ENCODE peak calls at places on chromosome X, in ten cellular contexts. H is heart right ventricle, I is heart left ventricle, N is left ventricle myocardium inferior, P is astrocyte of the spinal cord, L is Peyer's patch, Y is HepG2, S is brain microvascular endothelial cell, V is adipocyte, X is OCI-LY7. A is an unnamed sample.

GRCh38 chrX:41837270-41837944 is 85.9 kb downstream of the CASK start:
- DNase-seq in H (no peak), I (no peak), N (no peak), P (no peak), L (no peak), Y (no peak), S (no peak), V (no peak), X (no peak), A (no peak)

GRCh38 chrX:123743312-123743711 is 10.5 kb upstream of the THOC2 start:
- DNase-seq in H (no peak), I (no peak), N (no peak), P (no peak), L (no peak), Y (no peak), S (no peak), V (no peak), X (no peak), A (no peak)

GRCh38 chrX:110066488-110067225 is 63.7 kb downstream of the TMEM164 start:
- DNase-seq in H (no peak), I (no peak), N (no peak), P (no peak), L (no peak), Y (no peak), S (no peak), V (no peak), X (no peak), A (no peak)

GRCh38 chrX:63754141-63754859 is 30.7 kb downstream of the ARHGEF9 start:
- DNase-seq in H (no peak), I (no peak), N (no peak), P (peak; percentile 7), L (peak; percentile 26), Y (no peak), S (no peak), V (peak; percentile 58), X (peak; percentile 32), A (no peak)

GRCh38 chrX:32293962-32294708 is 917.2 kb downstream of the DMD start:
- DNase-seq in H (peak; percentile 3), I (no peak), N (no peak), P (no peak), L (no peak), Y (no peak), S (peak; percentile 9), V (no peak), X (no peak), A (no peak)

GRCh38 chrX:121146059-121146628 is 98.7 kb downstream of the GLUD2 start:
- DNase-seq in H (no peak), I (no peak), N (no peak), P (peak; percentile 18), L (no peak), Y (no peak), S (peak; percentile 9), V (peak; percentile 31), X (no peak), A (no peak)

GRCh38 chrX:139141370-139141769 is 389.2 kb upstream of the F9 start:
- DNase-seq in H (no peak), I (no peak), N (no peak), P (no peak), L (no peak), Y (no peak), S (no peak), V (no peak), X (no peak), A (no peak)

GRCh38 chrX:110118535-110118934 is 115.6 kb downstream of the TMEM164 start:
- DNase-seq in H (no peak), I (no peak), N (no peak), P (no peak), L (no peak), Y (peak; percentile 42), S (no peak), V (no peak), X (no peak), A (no peak)

GRCh38 chrX:44344194-44344593 is 722 bp upstream of the EFHC2 start:
- DNase-seq in H (no peak), I (peak; percentile 55), N (no peak), P (no peak), L (peak; percentile 65), Y (no peak), S (no peak), V (no peak), X (no peak), A (peak; percentile 14)

GRCh38 chrX:13638826-13639225 is 14.1 kb upstream of the TCEANC start:
- DNase-seq in H (no peak), I (no peak), N (no peak), P (no peak), L (no peak), Y (no peak), S (no peak), V (peak; percentile 73), X (no peak), A (no peak)

GRCh38 chrX:41733939-41734338 is 10.0 kb downstream of the GPR82 start:
- DNase-seq in H (no peak), I (no peak), N (no peak), P (no peak), L (peak; percentile 73), Y (no peak), S (no peak), V (no peak), X (peak; percentile 90), A (no peak)

GRCh38 chrX:32045149-32045548 is 973.3 kb upstream of the FTHL17 start:
- DNase-seq in H (no peak), I (no peak), N (no peak), P (no peak), L (no peak), Y (no peak), S (no peak), V (no peak), X (no peak), A (no peak)

GRCh38 chrX:134868766-134869495 is 121.9 kb upstream of the SMIM10 start:
- DNase-seq in H (no peak), I (no peak), N (no peak), P (peak; percentile 78), L (no peak), Y (no peak), S (peak; percentile 77), V (peak; percentile 39), X (no peak), A (no peak)

DNA sequence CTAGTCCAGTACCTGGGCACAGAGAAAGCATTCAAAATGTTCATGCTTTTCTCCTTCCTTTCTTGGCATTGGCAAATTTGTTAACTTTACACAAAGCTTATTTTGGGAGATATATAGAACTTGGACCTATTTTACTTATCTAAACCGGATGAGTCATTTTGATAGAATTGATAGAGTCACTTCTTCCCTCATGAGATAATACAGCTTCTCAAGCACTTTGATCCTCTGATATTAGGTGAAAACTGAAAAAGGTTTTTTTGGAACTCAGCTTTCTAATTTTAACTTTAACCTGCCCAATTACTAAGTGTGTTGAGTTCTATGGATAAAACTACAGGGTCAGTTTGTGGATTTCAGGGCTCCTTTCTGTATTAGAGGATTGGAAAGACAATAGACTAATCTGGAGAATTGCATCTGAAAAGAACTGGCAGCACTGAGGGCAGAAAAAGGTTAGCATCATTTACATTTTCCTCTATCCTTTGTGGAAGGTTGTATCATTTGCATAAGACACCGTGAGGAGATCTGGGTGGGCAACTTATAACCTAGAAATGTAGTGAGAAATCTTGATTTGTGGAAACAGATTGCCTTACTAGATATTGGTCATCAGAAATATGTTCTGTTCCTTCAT is 2.4 kb downstream of the WDR44 start:
- DNase-seq in H (no peak), I (no peak), N (no peak), P (no peak), L (no peak), Y (no peak), S (no peak), V (no peak), X (no peak), A (no peak)
- H3K4me3 ChIP-seq in H (peak overlapping the region; percentile 88), I (no peak overlapping the region), N (peak overlapping the region; percentile 80), P (peak overlapping the region; percentile 87), L (peak overlapping the region; percentile 68), Y (peak overlapping the region; percentile 73), S (peak overlapping the region; percentile 75), V (peak overlapping the region; percentile 79), X (peak overlapping the region; percentile 93), A (no peak overlapping the region)

GRCh38 chrX:16212024-16212423 is 44.7 kb downstream of the MAGEB17 start:
- DNase-seq in H (no peak), I (no peak), N (no peak), P (peak; percentile 10), L (no peak), Y (no peak), S (no peak), V (peak; percentile 8), X (no peak), A (no peak)
- H3K4me3 ChIP-seq in H (no peak overlapping the region), I (no peak overlapping the region), N (no peak overlapping the region), P (no peak overlapping the region), L (no peak overlapping the region), Y (no peak overlapping the region), S (no peak overlapping the region), V (no peak overlapping the region), X (no peak overlapping the region), A (no peak overlapping the region)

GRCh38 chrX:93242897-93243296 is 430.5 kb downstream of the NAP1L3 start:
- DNase-seq in H (no peak), I (no peak), N (no peak), P (no peak), L (no peak), Y (no peak), S (no peak), V (no peak), X (no peak), A (no peak)
- H3K4me3 ChIP-seq in H (no peak overlapping the region), I (no peak overlapping the region), N (no peak overlapping the region), P (no peak overlapping the region), L (no peak overlapping the region), Y (no peak overlapping the region), S (no peak overlapping the region), V (no peak overlapping the region), X (no peak overlapping the region), A (no peak overlapping the region)

GRCh38 chrX:38940547-38940946 is 139.3 kb downstream of the MID1IP1 start:
- DNase-seq in H (no peak), I (no peak), N (no peak), P (no peak), L (no peak), Y (no peak), S (no peak), V (peak; percentile 34), X (no peak), A (no peak)

GRCh38 chrX:38937926-38938325 is 136.7 kb downstream of the MID1IP1 start:
- DNase-seq in H (no peak), I (no peak), N (no peak), P (no peak), L (no peak), Y (no peak), S (no peak), V (no peak), X (no peak), A (no peak)

GRCh38 chrX:38939067-38939466 is 137.8 kb downstream of the MID1IP1 start:
- DNase-seq in H (no peak), I (no peak), N (no peak), P (peak; percentile 21), L (no peak), Y (no peak), S (no peak), V (peak; percentile 36), X (no peak), A (no peak)

GRCh38 chrX:38937400-38937799 is 136.1 kb downstream of the MID1IP1 start:
- DNase-seq in H (no peak), I (no peak), N (no peak), P (no peak), L (no peak), Y (peak; percentile 0), S (no peak), V (no peak), X (no peak), A (peak; percentile 16)

DNA sequence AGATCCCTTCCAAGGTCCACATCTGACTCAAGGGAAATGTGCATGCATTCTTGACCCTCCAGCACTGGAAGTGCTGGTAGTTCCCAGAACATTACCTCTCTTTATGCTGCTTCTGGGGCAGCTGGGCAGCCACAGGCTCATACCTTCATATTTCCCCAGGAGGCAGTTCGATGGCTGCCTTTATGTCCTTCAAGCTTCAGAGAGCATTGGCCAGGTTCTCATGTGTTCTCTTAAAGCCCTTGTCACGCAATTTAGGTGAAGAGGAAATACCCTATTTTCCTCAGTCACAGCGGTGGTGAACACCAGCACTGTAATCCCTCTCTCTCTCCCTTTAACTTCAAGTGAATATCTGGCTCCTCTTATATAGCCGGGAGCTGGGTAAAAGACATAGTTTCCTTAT is 134.3 kb downstream of the MID1IP1 start:
- DNase-seq in H (no peak), I (no peak), N (no peak), P (no peak), L (no peak), Y (no peak), S (no peak), V (no peak), X (no peak), A (no peak)
- H3K4me3 ChIP-seq in H (no peak overlapping the region), I (no peak overlapping the region), N (no peak overlapping the region), P (no peak overlapping the region), L (no peak overlapping the region), Y (no peak overlapping the region), S (no peak overlapping the region), V (no peak overlapping the region), X (no peak overlapping the region), A (no peak overlapping the region)